ENCODE peak calls at places on chromosomes 3 and 15, in four cellular contexts. I is epithelial cell of esophagus, Y is Peyer's patch, X is AG04449. C is an unnamed sample.

GRCh38 chr3:169558371-169558770 is 105.1 kb downstream of the MECOM start:
- DNase-seq in Y (no peak), I (no peak), X (no peak), C (no peak)

GRCh38 chr3:160810360-160810759 is 54.3 kb downstream of the PPM1L start:
- DNase-seq in X (no peak), Y (no peak), I (no peak), C (no peak)

GRCh38 chr3:14448063-14448462 is 45.7 kb downstream of the SLC6A6 start:
- DNase-seq in I (no peak), Y (no peak), X (no peak), C (no peak)

GRCh38 chr15:52668133-52668532 is 11.1 kb downstream of the ATOSA start:
- DNase-seq in Y (no peak), X (no peak), I (no peak), C (no peak)

GRCh38 chr15:60799885-60800728 is 321.2 kb upstream of the ICE2 start:
- DNase-seq in X (no peak), Y (no peak), I (no peak), C (no peak)

GRCh38 chr3:42504334-42505202 is 2.1 kb downstream of the VIPR1 start:
- DNase-seq in Y (peak), I (no peak), X (no peak), C (no peak)

GRCh38 chr3:9916734-9917680 is at the start of gene IL17RC:
- DNase-seq in X (no peak), I (peak), Y (peak), C (no peak)

GRCh38 chr3:55486857-55487375 is at the start of gene WNT5A:
- DNase-seq in Y (peak), X (no peak), I (peak), C (no peak)

GRCh38 chr3:43632269-43632733 is 10.5 kb upstream of the ANO10 start:
- DNase-seq in Y (no peak), I (peak), X (no peak), C (no peak)

GRCh38 chr15:89828324-89829145 is 13.9 kb upstream of the ANPEP start:
- DNase-seq in X (no peak), Y (peak), I (no peak), C (no peak)

GRCh38 chr15:78570710-78571109 is 5.4 kb downstream of the CHRNA5 start:
- DNase-seq in I (no peak), X (no peak), Y (no peak), C (no peak)

GRCh38 chr3:129077222-129077621 is 16.6 kb downstream of the GP9 start:
- DNase-seq in X (no peak), Y (no peak), I (no peak), C (no peak)

GRCh38 chr3:71131893-71132314 is 451.6 kb downstream of the FOXP1 start:
- DNase-seq in I (no peak), X (no peak), Y (no peak), C (no peak)

GRCh38 chr15:96072821-96073220 is 257.7 kb upstream of the NR2F2 start:
- DNase-seq in X (no peak), Y (no peak), I (no peak), C (no peak)
- TF ChIP-seq CTCF in X (no peak), Y (no peak), I (no peak), C (no peak)

DNA sequence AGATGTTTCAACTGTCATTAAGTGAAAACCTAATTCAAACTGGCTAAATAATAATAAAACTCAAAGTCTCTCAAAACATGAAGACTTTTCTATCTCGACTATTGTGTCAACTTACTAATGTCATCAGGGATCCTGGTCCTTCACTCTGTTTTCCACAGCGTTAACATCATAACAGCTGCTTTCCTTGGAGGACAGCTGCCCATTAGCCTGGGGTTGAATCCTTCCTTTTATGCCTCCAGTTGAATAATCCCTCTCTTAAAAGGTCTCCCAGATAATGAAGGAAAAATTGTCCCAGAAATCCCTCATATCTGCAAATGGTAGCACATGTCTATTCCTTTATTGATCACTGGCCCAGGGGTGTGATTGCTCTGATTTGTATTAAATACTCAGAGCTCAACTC is 83.2 kb upstream of the AGTR1 start:
- DNase-seq in I (no peak), Y (no peak), X (no peak), C (no peak)
- H3K4me3 ChIP-seq in I (no peak), Y (no peak), X (no peak), C (no peak)

GRCh38 chr3:52153389-52154096 is 680 bp downstream of the POC1A start:
- DNase-seq in Y (peak), X (no peak), I (peak), C (no peak)
- TF ChIP-seq CTCF in Y (no peak), X (no peak), I (no peak), C (peak)

GRCh38 chr3:121660356-121661171 is at the start of gene HCLS1:
- DNase-seq in I (peak), X (no peak), Y (peak), C (no peak)
- H3K4me3 ChIP-seq in I (no peak), X (peak), Y (peak), C (no peak)

C was measured in epithelial cell of proximal tubule.